ENCODE peak calls at places on chromosome 15, in nine cellular contexts. One of them, this sample, is unnamed.

GRCh38 chr15:39429898-39430357 is 151.0 kb upstream of the THBS1 start:
- DNase-seq in Peyer's patch: no peak
- DNase-seq in psoas muscle: no peak
- DNase-seq in CD4-positive, alpha-beta T cell: no peak
- DNase-seq in right atrium auricular region: no peak
- DNase-seq in naive thymus-derived CD4-positive, alpha-beta T cell: no peak
- DNase-seq in uterus: peak; percentile 36
- DNase-seq in effector memory CD4-positive, alpha-beta T cell: no peak
- DNase-seq in GM23248: peak; percentile 86
- DNase-seq in this sample: no peak

GRCh38 chr15:65258863-65259262 is 27.8 kb downstream of the PARP16 start:
- DNase-seq in Peyer's patch: no peak
- DNase-seq in psoas muscle: no peak
- DNase-seq in CD4-positive, alpha-beta T cell: no peak
- DNase-seq in right atrium auricular region: no peak
- DNase-seq in naive thymus-derived CD4-positive, alpha-beta T cell: no peak
- DNase-seq in uterus: peak; percentile 84
- DNase-seq in effector memory CD4-positive, alpha-beta T cell: no peak
- DNase-seq in GM23248: peak; percentile 18
- DNase-seq in this sample: no peak

GRCh38 chr15:68635142-68635541 is 56.3 kb downstream of the CORO2B start:
- DNase-seq in Peyer's patch: peak; percentile 22
- DNase-seq in psoas muscle: no peak
- DNase-seq in CD4-positive, alpha-beta T cell: no peak
- DNase-seq in right atrium auricular region: no peak
- DNase-seq in naive thymus-derived CD4-positive, alpha-beta T cell: no peak
- DNase-seq in uterus: no peak
- DNase-seq in effector memory CD4-positive, alpha-beta T cell: no peak
- DNase-seq in GM23248: peak; percentile 52
- DNase-seq in this sample: no peak

GRCh38 chr15:77577350-77577749 is 55.4 kb downstream of the LINGO1 start:
- DNase-seq in Peyer's patch: no peak
- DNase-seq in psoas muscle: no peak
- DNase-seq in CD4-positive, alpha-beta T cell: no peak
- DNase-seq in right atrium auricular region: no peak
- DNase-seq in naive thymus-derived CD4-positive, alpha-beta T cell: no peak
- DNase-seq in uterus: no peak
- DNase-seq in effector memory CD4-positive, alpha-beta T cell: no peak
- DNase-seq in GM23248: no peak
- DNase-seq in this sample: no peak

GRCh38 chr15:74621546-74621920 is 5.9 kb downstream of the CLK3 start:
- DNase-seq in Peyer's patch: no peak
- DNase-seq in psoas muscle: no peak
- DNase-seq in CD4-positive, alpha-beta T cell: no peak
- DNase-seq in right atrium auricular region: no peak
- DNase-seq in naive thymus-derived CD4-positive, alpha-beta T cell: no peak
- DNase-seq in uterus: no peak
- DNase-seq in effector memory CD4-positive, alpha-beta T cell: no peak
- DNase-seq in GM23248: no peak
- DNase-seq in this sample: no peak

GRCh38 chr15:66765478-66766281 is 63.6 kb downstream of the SMAD6 start:
- DNase-seq in Peyer's patch: peak; percentile 85
- DNase-seq in psoas muscle: no peak
- DNase-seq in CD4-positive, alpha-beta T cell: no peak
- DNase-seq in right atrium auricular region: no peak
- DNase-seq in naive thymus-derived CD4-positive, alpha-beta T cell: no peak
- DNase-seq in uterus: no peak
- DNase-seq in effector memory CD4-positive, alpha-beta T cell: no peak
- DNase-seq in GM23248: peak; percentile 73
- DNase-seq in this sample: peak; percentile 88

GRCh38 chr15:100911086-100911485 is 8.1 kb upstream of the LRRK1 start:
- DNase-seq in Peyer's patch: no peak
- DNase-seq in psoas muscle: no peak
- DNase-seq in CD4-positive, alpha-beta T cell: no peak
- DNase-seq in right atrium auricular region: no peak
- DNase-seq in naive thymus-derived CD4-positive, alpha-beta T cell: no peak
- DNase-seq in uterus: no peak
- DNase-seq in effector memory CD4-positive, alpha-beta T cell: no peak
- DNase-seq in GM23248: no peak
- DNase-seq in this sample: no peak

GRCh38 chr15:64979252-64979710 is 10.4 kb downstream of the SPG21 start:
- DNase-seq in Peyer's patch: no peak
- DNase-seq in psoas muscle: no peak
- DNase-seq in CD4-positive, alpha-beta T cell: no peak
- DNase-seq in right atrium auricular region: no peak
- DNase-seq in naive thymus-derived CD4-positive, alpha-beta T cell: no peak
- DNase-seq in uterus: no peak
- DNase-seq in effector memory CD4-positive, alpha-beta T cell: no peak
- DNase-seq in GM23248: no peak
- DNase-seq in this sample: no peak

GRCh38 chr15:78993931-78994530 is 49.2 kb upstream of the CTSH start:
- DNase-seq in Peyer's patch: no peak
- DNase-seq in psoas muscle: no peak
- DNase-seq in CD4-positive, alpha-beta T cell: no peak
- DNase-seq in right atrium auricular region: no peak
- DNase-seq in naive thymus-derived CD4-positive, alpha-beta T cell: no peak
- DNase-seq in uterus: no peak
- DNase-seq in effector memory CD4-positive, alpha-beta T cell: no peak
- DNase-seq in GM23248: no peak
- DNase-seq in this sample: peak; percentile 86

GRCh38 chr15:67941643-67942315 is 101.9 kb upstream of the RNU6-1 start:
- DNase-seq in Peyer's patch: no peak
- DNase-seq in psoas muscle: no peak
- DNase-seq in CD4-positive, alpha-beta T cell: no peak
- DNase-seq in right atrium auricular region: no peak
- DNase-seq in naive thymus-derived CD4-positive, alpha-beta T cell: no peak
- DNase-seq in uterus: no peak
- DNase-seq in effector memory CD4-positive, alpha-beta T cell: no peak
- DNase-seq in GM23248: peak; percentile 10
- DNase-seq in this sample: no peak

GRCh38 chr15:23472678-23473077 is 25.6 kb upstream of the GOLGA6L2 start:
- DNase-seq in Peyer's patch: no peak
- DNase-seq in psoas muscle: no peak
- DNase-seq in CD4-positive, alpha-beta T cell: no peak
- DNase-seq in right atrium auricular region: no peak
- DNase-seq in naive thymus-derived CD4-positive, alpha-beta T cell: no peak
- DNase-seq in uterus: no peak
- DNase-seq in effector memory CD4-positive, alpha-beta T cell: no peak
- DNase-seq in GM23248: peak; percentile 55
- DNase-seq in this sample: no peak

DNA sequence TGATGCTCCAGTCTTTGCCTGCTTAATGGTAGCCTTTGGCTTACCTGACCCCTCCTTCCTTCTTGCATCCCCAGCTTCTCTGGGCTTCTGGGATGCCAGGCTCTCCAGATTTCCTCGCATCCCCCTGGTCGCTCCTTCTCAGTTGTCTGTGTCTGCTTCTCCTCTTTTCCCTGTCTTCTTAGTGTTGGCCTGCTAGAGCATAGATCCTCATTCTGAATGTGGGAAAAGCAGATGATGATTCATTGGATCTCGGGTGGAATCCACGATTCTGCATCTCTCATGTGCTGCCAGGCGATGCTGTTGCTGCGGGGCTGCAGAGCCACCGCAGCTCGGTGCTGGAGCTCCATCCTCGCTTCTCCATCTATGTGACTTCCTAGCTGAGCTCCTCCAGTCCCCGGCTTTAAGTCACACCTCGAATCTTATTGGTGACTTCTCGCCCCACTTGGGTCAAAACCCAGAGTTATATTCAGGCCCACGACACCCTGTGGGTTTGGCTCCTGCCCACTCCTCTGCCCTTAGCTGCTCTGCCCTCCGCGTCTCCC is 47.4 kb downstream of the CGNL1 start:
- DNase-seq in Peyer's patch: no peak
- DNase-seq in psoas muscle: no peak
- DNase-seq in CD4-positive, alpha-beta T cell: no peak
- DNase-seq in right atrium auricular region: no peak
- DNase-seq in naive thymus-derived CD4-positive, alpha-beta T cell: no peak
- DNase-seq in uterus: no peak
- DNase-seq in effector memory CD4-positive, alpha-beta T cell: no peak
- DNase-seq in GM23248: no peak
- DNase-seq in this sample: no peak
- H3K27ac ChIP-seq in Peyer's patch: no peak overlapping the region
- H3K27ac ChIP-seq in psoas muscle: no peak overlapping the region
- H3K27ac ChIP-seq in CD4-positive, alpha-beta T cell: no peak overlapping the region
- H3K27ac ChIP-seq in right atrium auricular region: no peak overlapping the region
- H3K27ac ChIP-seq in naive thymus-derived CD4-positive, alpha-beta T cell: no peak overlapping the region
- H3K27ac ChIP-seq in uterus: no peak overlapping the region
- H3K27ac ChIP-seq in effector memory CD4-positive, alpha-beta T cell: no peak overlapping the region
- H3K27ac ChIP-seq in GM23248: no peak overlapping the region
- H3K27ac ChIP-seq in this sample: no peak overlapping the region

DNA sequence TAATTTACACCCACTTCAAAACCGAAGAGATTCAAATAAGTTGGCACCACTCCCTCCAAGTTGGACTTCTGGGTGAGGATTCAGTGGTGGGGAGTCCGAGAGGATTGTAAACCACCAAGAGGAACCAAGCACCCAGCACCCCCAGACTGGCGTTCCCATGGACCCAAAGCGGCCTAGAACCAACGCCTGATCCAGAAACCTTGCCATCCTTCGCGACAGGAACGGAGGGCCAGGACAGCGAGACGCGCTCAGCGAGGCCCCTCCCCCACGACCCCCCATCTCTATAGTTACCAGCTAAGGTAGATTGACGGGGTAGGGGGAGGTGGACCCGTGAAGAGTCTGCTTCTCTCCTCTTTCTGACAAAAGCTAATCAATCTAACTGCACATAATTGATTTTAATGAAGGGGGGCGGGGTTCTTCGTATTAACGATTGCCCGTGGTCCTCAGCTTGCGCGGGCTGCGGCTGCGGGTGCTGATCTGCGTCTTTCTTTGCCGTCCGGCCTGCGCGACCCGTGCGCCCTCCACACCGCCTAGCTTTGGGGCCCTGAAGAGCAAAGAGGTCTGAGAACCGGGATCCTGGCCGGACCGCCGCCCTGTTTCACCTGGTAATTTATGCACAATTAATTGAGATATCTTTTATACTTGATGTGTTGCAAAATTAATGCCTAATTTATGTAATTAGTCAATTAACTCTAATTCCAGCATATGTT is 10.9 kb upstream of the FOXB1 start:
- DNase-seq in Peyer's patch: no peak
- DNase-seq in psoas muscle: no peak
- DNase-seq in CD4-positive, alpha-beta T cell: no peak
- DNase-seq in right atrium auricular region: no peak
- DNase-seq in naive thymus-derived CD4-positive, alpha-beta T cell: no peak
- DNase-seq in uterus: no peak
- DNase-seq in effector memory CD4-positive, alpha-beta T cell: no peak
- DNase-seq in GM23248: no peak
- DNase-seq in this sample: no peak
- H3K27me3 ChIP-seq in Peyer's patch: no peaks in the 10 kb centered on the region
- H3K27me3 ChIP-seq in psoas muscle: peaks cover 2% of the 10 kb centered on the region
- H3K27me3 ChIP-seq in CD4-positive, alpha-beta T cell: peaks cover 69% of the 10 kb centered on the region
- H3K27me3 ChIP-seq in right atrium auricular region: peaks cover 26% of the 10 kb centered on the region
- H3K27me3 ChIP-seq in naive thymus-derived CD4-positive, alpha-beta T cell: peaks cover 34% of the 10 kb centered on the region
- H3K27me3 ChIP-seq in uterus: peaks cover 12% of the 10 kb centered on the region
- H3K27me3 ChIP-seq in effector memory CD4-positive, alpha-beta T cell: peaks cover 54% of the 10 kb centered on the region
- H3K27me3 ChIP-seq in GM23248: peaks cover 79% of the 10 kb centered on the region
- H3K27me3 ChIP-seq in this sample: peaks cover 71% of the 10 kb centered on the region

GRCh38 chr15:60969658-60970057 is 259.4 kb downstream of the RORA start:
- DNase-seq in Peyer's patch: no peak
- DNase-seq in psoas muscle: no peak
- DNase-seq in CD4-positive, alpha-beta T cell: no peak
- DNase-seq in right atrium auricular region: no peak
- DNase-seq in naive thymus-derived CD4-positive, alpha-beta T cell: no peak
- DNase-seq in uterus: no peak
- DNase-seq in effector memory CD4-positive, alpha-beta T cell: no peak
- DNase-seq in GM23248: no peak
- DNase-seq in this sample: no peak
- H3K27ac ChIP-seq in Peyer's patch: no peak overlapping the region
- H3K27ac ChIP-seq in psoas muscle: no peak overlapping the region
- H3K27ac ChIP-seq in CD4-positive, alpha-beta T cell: no peak overlapping the region
- H3K27ac ChIP-seq in right atrium auricular region: no peak overlapping the region
- H3K27ac ChIP-seq in naive thymus-derived CD4-positive, alpha-beta T cell: no peak overlapping the region
- H3K27ac ChIP-seq in uterus: no peak overlapping the region
- H3K27ac ChIP-seq in effector memory CD4-positive, alpha-beta T cell: no peak overlapping the region
- H3K27ac ChIP-seq in GM23248: peak overlapping the region; percentile 99
- H3K27ac ChIP-seq in this sample: no peak overlapping the region

DNA sequence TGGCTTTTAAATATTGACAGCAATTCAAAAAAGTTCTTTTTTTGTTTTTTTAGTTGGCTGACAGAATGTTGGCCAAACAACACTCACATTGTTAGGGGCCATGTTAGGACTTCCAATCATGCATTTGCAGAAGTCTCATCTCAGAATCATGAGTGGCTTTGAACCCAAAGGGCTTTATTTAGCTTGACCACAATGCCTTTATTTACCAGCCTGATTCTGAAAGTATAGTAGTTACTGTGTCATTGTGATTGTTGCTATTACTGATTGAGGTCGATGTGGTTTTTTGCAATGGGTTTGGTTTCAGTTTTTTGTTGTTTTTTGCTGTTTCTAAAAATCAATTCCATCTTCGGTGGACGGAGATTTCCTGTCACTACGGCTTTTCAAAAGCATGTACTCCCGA is 7.2 kb downstream of the GLDN start:
- DNase-seq in Peyer's patch: no peak
- DNase-seq in psoas muscle: no peak
- DNase-seq in CD4-positive, alpha-beta T cell: no peak
- DNase-seq in right atrium auricular region: no peak
- DNase-seq in naive thymus-derived CD4-positive, alpha-beta T cell: no peak
- DNase-seq in uterus: no peak
- DNase-seq in effector memory CD4-positive, alpha-beta T cell: no peak
- DNase-seq in GM23248: no peak
- DNase-seq in this sample: no peak
- H3K27me3 ChIP-seq in Peyer's patch: no peaks in the 10 kb centered on the region
- H3K27me3 ChIP-seq in psoas muscle: no peaks in the 10 kb centered on the region
- H3K27me3 ChIP-seq in CD4-positive, alpha-beta T cell: peaks cover 18% of the 10 kb centered on the region
- H3K27me3 ChIP-seq in right atrium auricular region: no peaks in the 10 kb centered on the region
- H3K27me3 ChIP-seq in naive thymus-derived CD4-positive, alpha-beta T cell: no peaks in the 10 kb centered on the region
- H3K27me3 ChIP-seq in uterus: no peaks in the 10 kb centered on the region
- H3K27me3 ChIP-seq in effector memory CD4-positive, alpha-beta T cell: no peaks in the 10 kb centered on the region
- H3K27me3 ChIP-seq in GM23248: no peaks in the 10 kb centered on the region
- H3K27me3 ChIP-seq in this sample: no peaks in the 10 kb centered on the region

This sample was measured in lower lobe of right lung.